ENCODE peak calls at places on chromosomes 16 and 17, in four cellular contexts. E is mucosa of descending colon; X is activated naive CD4-positive, alpha-beta T cell; S is fibroblast of mammary gland. K is an unnamed sample.

GRCh38 chr17:43175213-43176118 is 4.5 kb downstream of the NBR1 start:
- DNase-seq in S (peak), X (no peak), E (no peak), K (no peak)

GRCh38 chr16:10465821-10466220 is 80.0 kb downstream of the ATF7IP2 start:
- DNase-seq in E (no peak), X (no peak), S (peak), K (no peak)

GRCh38 chr17:50265690-50266306 is 8.5 kb upstream of the TMEM92 start:
- DNase-seq in S (peak), E (no peak), X (no peak), K (no peak)

GRCh38 chr17:56913000-56913866 is 616 bp downstream of the TRIM25 start:
- DNase-seq in X (peak), S (no peak), E (no peak), K (no peak)

GRCh38 chr17:31595666-31596381 is 204.3 kb downstream of the RAB11FIP4 start:
- DNase-seq in E (no peak), S (peak), X (no peak), K (no peak)

GRCh38 chr17:81486174-81486810 is 26.3 kb downstream of the ACTG1 start:
- DNase-seq in X (no peak), E (no peak), S (no peak), K (no peak)

GRCh38 chr16:67438824-67439393 is 8.0 kb downstream of the HSD11B2 start:
- DNase-seq in X (no peak), E (no peak), S (no peak), K (no peak)

GRCh38 chr17:77555741-77556291 is 402.7 kb upstream of the TNRC6C start:
- DNase-seq in X (no peak), S (peak), E (peak), K (peak)

GRCh38 chr17:79107499-79108231 is 33.0 kb downstream of the ENGASE start:
- DNase-seq in X (no peak), E (no peak), S (no peak), K (no peak)

GRCh38 chr16:82414476-82414875 is 212.3 kb upstream of the CDH13 start:
- DNase-seq in S (no peak), X (no peak), E (no peak), K (no peak)

GRCh38 chr16:5056347-5056746 is 9.4 kb downstream of the C16orf89 start:
- DNase-seq in S (peak), X (no peak), E (peak), K (no peak)

GRCh38 chr16:58970775-58971174 is 236.7 kb upstream of the GOT2 start:
- DNase-seq in X (no peak), S (peak), E (no peak), K (no peak)

GRCh38 chr16:86585821-86586611 is 7.7 kb downstream of the FOXL1 start:
- DNase-seq in E (no peak), S (peak), X (no peak), K (no peak)

GRCh38 chr16:52364500-52364899 is 182.4 kb downstream of the TOX3 start:
- DNase-seq in E (no peak), S (no peak), X (no peak), K (no peak)

GRCh38 chr17:81386141-81386645 is 9.1 kb upstream of the BAHCC1 start:
- DNase-seq in S (no peak), E (no peak), X (no peak), K (no peak)

GRCh38 chr16:27204232-27204915 is 1.0 kb downstream of the KDM8 start:
- DNase-seq in X (peak), E (no peak), S (no peak), K (no peak)

GRCh38 chr17:49333806-49334205 is 28.2 kb downstream of the ZNF652 start:
- DNase-seq in S (peak), X (no peak), E (no peak), K (no peak)

GRCh38 chr16:19879241-19879792 is 5.3 kb downstream of the GPRC5B start:
- DNase-seq in E (no peak), S (no peak), X (no peak), K (no peak)

GRCh38 chr16:80526418-80527061 is 14.3 kb upstream of the DYNLRB2 start:
- DNase-seq in S (peak), X (peak), E (peak), K (no peak)

GRCh38 chr16:89119161-89119621 is 25.5 kb downstream of the ACSF3 start:
- DNase-seq in X (no peak), S (no peak), E (no peak), K (no peak)

GRCh38 chr17:63764701-63765100 is 8.7 kb downstream of the CCDC47 start:
- DNase-seq in E (no peak), S (no peak), X (no peak), K (no peak)

GRCh38 chr17:8713315-8713714 is 31.3 kb downstream of the CCDC42 start:
- DNase-seq in S (no peak), X (no peak), E (no peak), K (no peak)